ENCODE peak calls at places on chromosome 4, in six cellular contexts. D is A549, E is GM12865, F is cardiac muscle cell, L is GM06990, Z is psoas muscle. Q is an unnamed sample.

GRCh38 chr4:82223715-82224114 is 150.1 kb downstream of the HNRNPD start:
- DNase-seq in D (no peak), E (no peak), F (no peak), L (no peak), Z (no peak), Q (no peak)

GRCh38 chr4:173855015-173855414 is 325.0 kb upstream of the HAND2 start:
- DNase-seq in D (no peak), E (no peak), F (no peak), L (no peak), Z (no peak), Q (no peak)

GRCh38 chr4:76637704-76638361 is 202.8 kb downstream of the SHROOM3 start:
- DNase-seq in D (no peak), E (no peak), F (no peak), L (no peak), Z (no peak), Q (no peak)

GRCh38 chr4:89614155-89614554 is 222.8 kb downstream of the SNCA start:
- DNase-seq in D (no peak), E (no peak), F (no peak), L (no peak), Z (no peak), Q (no peak)

GRCh38 chr4:137367608-137368007 is 164.7 kb downstream of the PCDH18 start:
- DNase-seq in D (no peak), E (no peak), F (no peak), L (no peak), Z (no peak), Q (no peak)

GRCh38 chr4:150415213-150415612 is 166.7 kb upstream of the MAB21L2 start:
- DNase-seq in D (no peak), E (no peak), F (no peak), L (no peak), Z (no peak), Q (no peak)

GRCh38 chr4:6923507-6923906 is 13.9 kb downstream of the TBC1D14 start:
- DNase-seq in D (no peak), E (no peak), F (no peak), L (no peak), Z (no peak), Q (no peak)

GRCh38 chr4:37434469-37434868 is 189.9 kb downstream of the NWD2 start:
- DNase-seq in D (peak; percentile 6), E (no peak), F (no peak), L (no peak), Z (no peak), Q (no peak)

GRCh38 chr4:168319486-168320019 is 1.0 kb upstream of the DDX60 start:
- DNase-seq in D (no peak), E (no peak), F (no peak), L (no peak), Z (no peak), Q (no peak)

GRCh38 chr4:121951570-121952110 is at the start of gene TRPC3:
- DNase-seq in D (no peak), E (peak; percentile 26), F (peak; percentile 71), L (peak; percentile 34), Z (peak; percentile 56), Q (peak; percentile 64)

GRCh38 chr4:23041501-23041900 is 348.8 kb downstream of the GBA3 start:
- DNase-seq in D (no peak), E (no peak), F (no peak), L (no peak), Z (no peak), Q (no peak)

GRCh38 chr4:7199129-7199725 is 6.9 kb downstream of the SORCS2 start:
- DNase-seq in D (no peak), E (no peak), F (no peak), L (no peak), Z (no peak), Q (peak; percentile 9)

GRCh38 chr4:166896254-166896653 is 338.0 kb downstream of the SPOCK3 start:
- DNase-seq in D (no peak), E (peak; percentile 15), F (no peak), L (peak; percentile 34), Z (no peak), Q (no peak)

GRCh38 chr4:151147000-151147399 is 47.6 kb downstream of the RPS3A start:
- DNase-seq in D (no peak), E (no peak), F (no peak), L (no peak), Z (no peak), Q (no peak)

GRCh38 chr4:139465922-139466321 is 12.0 kb downstream of the RAB33B start:
- DNase-seq in D (no peak), E (no peak), F (no peak), L (no peak), Z (no peak), Q (no peak)

GRCh38 chr4:76439491-76439890 is 4.5 kb downstream of the SHROOM3 start:
- DNase-seq in D (no peak), E (no peak), F (no peak), L (no peak), Z (no peak), Q (no peak)

GRCh38 chr4:153467154-153467896 is 1.2 kb downstream of the TMEM131L start:
- DNase-seq in D (no peak), E (peak; percentile 96), F (peak; percentile 34), L (peak; percentile 94), Z (peak; percentile 75), Q (no peak)

GRCh38 chr4:47510506-47511143 is 25.6 kb downstream of the ATP10D start:
- DNase-seq in D (no peak), E (peak; percentile 82), F (no peak), L (peak; percentile 63), Z (no peak), Q (no peak)

GRCh38 chr4:48445704-48446103 is 37.4 kb upstream of the SLC10A4 start:
- DNase-seq in D (peak; percentile 3), E (peak; percentile 12), F (peak; percentile 22), L (no peak), Z (no peak), Q (no peak)

GRCh38 chr4:101954351-101954750 is 163.8 kb downstream of the BANK1 start:
- DNase-seq in D (peak; percentile 23), E (no peak), F (no peak), L (no peak), Z (no peak), Q (no peak)

GRCh38 chr4:164482788-164483187 is 271.1 kb upstream of the SMIM31 start:
- DNase-seq in D (no peak), E (no peak), F (no peak), L (no peak), Z (no peak), Q (no peak)

GRCh38 chr4:20062054-20062453 is 189.7 kb upstream of the SLIT2 start:
- DNase-seq in D (no peak), E (no peak), F (peak; percentile 13), L (no peak), Z (no peak), Q (no peak)
- H3K4me3 ChIP-seq in D (no peak overlapping the region), E (no peak overlapping the region), F (no peak overlapping the region), L (no peak overlapping the region), Z (no peak overlapping the region), Q (no peak overlapping the region)

GRCh38 chr4:52588097-52588496 is 71.0 kb downstream of the USP46 start:
- DNase-seq in D (peak; percentile 23), E (peak; percentile 49), F (peak; percentile 66), L (no peak), Z (peak; percentile 51), Q (no peak)
- TF ChIP-seq CTCF in D (peak; percentile 31), E (peak; percentile 61), F (peak; percentile 53), L (peak; percentile 76), Z (peak; percentile 46), Q (peak; percentile 62)

GRCh38 chr4:183430317-183430986 is 14.0 kb upstream of the CDKN2AIP start:
- DNase-seq in D (no peak), E (no peak), F (peak; percentile 6), L (no peak), Z (no peak), Q (no peak)
- H3K4me3 ChIP-seq in D (no peak overlapping the region), E (no peak overlapping the region), F (no peak overlapping the region), L (no peak overlapping the region), Z (no peak overlapping the region), Q (no peak overlapping the region)

GRCh38 chr4:57219389-57219890 is 109.3 kb upstream of the IGFBP7 start:
- DNase-seq in D (no peak), E (no peak), F (no peak), L (no peak), Z (no peak), Q (no peak)
- TF ChIP-seq CTCF in D (no peak), E (no peak), F (no peak), L (no peak), Z (no peak), Q (no peak)

GRCh38 chr4:172142331-172142738 is 329.1 kb downstream of the GALNTL6 start:
- DNase-seq in D (peak; percentile 2), E (no peak), F (no peak), L (no peak), Z (no peak), Q (no peak)
- H3K4me3 ChIP-seq in D (no peak overlapping the region), E (no peak overlapping the region), F (no peak overlapping the region), L (no peak overlapping the region), Z (no peak overlapping the region), Q (no peak overlapping the region)

DNA sequence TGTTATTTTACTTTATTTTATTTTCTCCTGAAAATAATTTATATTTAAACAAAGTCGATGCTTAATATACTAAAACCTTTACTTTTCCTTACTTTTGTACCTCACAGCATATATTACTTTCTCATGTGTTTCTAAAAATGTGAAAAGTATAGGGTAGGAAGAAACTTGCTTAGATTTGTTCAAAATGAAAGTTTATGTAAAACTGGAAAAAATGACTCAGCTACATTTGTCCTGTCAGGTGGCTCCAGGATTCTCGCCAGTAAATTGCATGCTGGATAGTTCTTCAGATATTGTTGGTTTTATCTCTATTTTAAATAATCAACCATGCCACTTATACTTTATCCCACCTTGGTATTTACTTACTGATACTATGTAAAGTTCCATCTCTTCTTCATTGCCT is 159.2 kb upstream of the NDST4 start:
- DNase-seq in D (no peak), E (no peak), F (no peak), L (no peak), Z (no peak), Q (no peak)
- TF ChIP-seq CTCF in D (no peak), E (no peak), F (no peak), L (no peak), Z (no peak), Q (no peak)

GRCh38 chr4:8591626-8592365 is 769 bp upstream of the CPZ start:
- DNase-seq in D (no peak), E (no peak), F (no peak), L (no peak), Z (peak; percentile 43), Q (no peak)
- H3K4me3 ChIP-seq in D (no peak overlapping the region), E (no peak overlapping the region), F (no peak overlapping the region), L (no peak overlapping the region), Z (no peak overlapping the region), Q (no peak overlapping the region)

DNA sequence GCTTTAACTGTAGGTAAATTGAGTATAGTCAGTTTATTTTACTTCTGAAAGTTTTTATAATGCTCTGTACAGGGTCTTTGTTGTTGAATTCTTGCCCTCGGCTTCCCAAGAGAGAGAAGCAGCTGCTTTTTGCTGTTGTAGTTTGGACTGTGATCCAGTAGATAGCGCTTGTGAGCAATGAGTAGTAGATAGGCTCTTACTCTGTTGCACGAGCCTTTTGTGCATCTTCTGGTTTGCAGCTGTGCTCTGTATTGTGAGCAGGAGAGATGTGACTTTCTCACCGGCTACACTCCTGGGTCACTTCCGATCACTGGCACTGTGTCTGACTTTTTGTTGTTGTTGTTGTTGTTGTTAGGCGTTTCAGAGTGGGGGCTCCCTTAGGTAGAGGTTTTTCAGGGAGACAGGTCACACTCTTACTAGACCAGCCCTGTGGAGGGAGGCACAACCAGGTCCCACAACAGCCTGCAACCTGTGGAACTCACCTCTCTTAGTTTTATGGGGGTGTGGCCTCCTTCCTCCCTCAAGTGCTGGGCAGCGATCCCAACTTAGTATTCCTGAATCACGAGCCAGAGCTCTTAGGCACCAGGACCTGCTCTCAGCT is 822.1 kb upstream of the GALNTL6 start:
- DNase-seq in D (peak; percentile 10), E (peak; percentile 67), F (peak; percentile 53), L (no peak), Z (no peak), Q (no peak)
- TF ChIP-seq CTCF in D (no peak), E (peak; percentile 71), F (no peak), L (peak; percentile 72), Z (no peak), Q (peak; percentile 45)

GRCh38 chr4:19776021-19776459 is 475.7 kb upstream of the SLIT2 start:
- DNase-seq in D (peak; percentile 19), E (no peak), F (peak; percentile 17), L (no peak), Z (no peak), Q (no peak)
- H3K4me3 ChIP-seq in D (no peak overlapping the region), E (no peak overlapping the region), F (no peak overlapping the region), L (no peak overlapping the region), Z (no peak overlapping the region), Q (no peak overlapping the region)

Q was measured in dorsolateral prefrontal cortex.